ENCODE peak calls at places on chromosome 20, in four cellular contexts. One of them, this sample, is unnamed.

GRCh38 chr20:63145156-63145555 is 70.8 kb downstream of the YTHDF1 start:
- DNase-seq in CD4-positive, alpha-beta memory T cell: no peak
- DNase-seq in NCI-H345: no peak
- DNase-seq in endothelial cell: no peak
- DNase-seq in this sample: no peak

GRCh38 chr20:8227293-8227692 is 95.2 kb downstream of the PLCB1 start:
- DNase-seq in NCI-H345: no peak
- DNase-seq in endothelial cell: no peak
- DNase-seq in CD4-positive, alpha-beta memory T cell: no peak
- DNase-seq in this sample: no peak

GRCh38 chr20:4946585-4947378 is 54.5 kb downstream of the SLC23A2 start:
- DNase-seq in endothelial cell: no peak
- DNase-seq in NCI-H345: no peak
- DNase-seq in CD4-positive, alpha-beta memory T cell: no peak
- DNase-seq in this sample: no peak

GRCh38 chr20:10536531-10536930 is 101.4 kb downstream of the SLX4IP start:
- DNase-seq in CD4-positive, alpha-beta memory T cell: peak; percentile 10
- DNase-seq in endothelial cell: no peak
- DNase-seq in NCI-H345: peak; percentile 59
- DNase-seq in this sample: no peak

GRCh38 chr20:50333856-50334255 is 143.2 kb downstream of the CEBPB start:
- DNase-seq in NCI-H345: no peak
- DNase-seq in endothelial cell: no peak
- DNase-seq in CD4-positive, alpha-beta memory T cell: no peak
- DNase-seq in this sample: no peak

GRCh38 chr20:25014816-25015215 is 22.3 kb upstream of the APMAP start:
- DNase-seq in NCI-H345: no peak
- DNase-seq in CD4-positive, alpha-beta memory T cell: no peak
- DNase-seq in endothelial cell: no peak
- DNase-seq in this sample: no peak

GRCh38 chr20:44069203-44069931 is 117.6 kb downstream of the JPH2 start:
- DNase-seq in NCI-H345: no peak
- DNase-seq in CD4-positive, alpha-beta memory T cell: peak; percentile 89
- DNase-seq in endothelial cell: no peak
- DNase-seq in this sample: no peak

GRCh38 chr20:2986466-2986865 is 57.0 kb upstream of the GNRH2 start:
- DNase-seq in NCI-H345: no peak
- DNase-seq in endothelial cell: no peak
- DNase-seq in CD4-positive, alpha-beta memory T cell: no peak
- DNase-seq in this sample: no peak

GRCh38 chr20:6632187-6632586 is 135.3 kb upstream of the BMP2 start:
- DNase-seq in endothelial cell: no peak
- DNase-seq in CD4-positive, alpha-beta memory T cell: no peak
- DNase-seq in NCI-H345: peak; percentile 19
- DNase-seq in this sample: no peak